ENCODE peak calls at places on chromosomes 2 and 18, in nine cellular contexts. W, Q, I, M, N, R, E, Z and K are unnamed samples.

GRCh38 chr2:169585673-169586072 is 1.5 kb downstream of the PPIG start:
- DNase-seq in W (no peak), Q (no peak), I (peak), M (no peak), N (no peak), R (no peak), E (no peak), Z (no peak), K (no peak)

GRCh38 chr2:199603748-199604291 is 146.1 kb upstream of the SATB2 start:
- DNase-seq in W (no peak), Q (no peak), I (no peak), M (no peak), N (no peak), R (no peak), E (no peak), Z (no peak), K (no peak)

GRCh38 chr2:118855451-118856279 is 8.2 kb upstream of the EN1 start:
- DNase-seq in W (peak), Q (peak), I (peak), M (peak), N (peak), R (peak), E (peak), Z (peak), K (peak)

GRCh38 chr2:241609859-241610793 is 26.8 kb downstream of the THAP4 start:
- DNase-seq in W (peak), Q (peak), I (peak), M (peak), N (peak), R (peak), E (peak), Z (peak), K (peak)

GRCh38 chr2:32271063-32271462 is 6.4 kb upstream of the NLRC4 start:
- DNase-seq in W (no peak), Q (no peak), I (no peak), M (no peak), N (no peak), R (no peak), E (no peak), Z (no peak), K (no peak)

GRCh38 chr2:21422050-21422449 is 298.3 kb downstream of the TDRD15 start:
- DNase-seq in W (no peak), Q (no peak), I (no peak), M (no peak), N (peak), R (peak), E (peak), Z (no peak), K (peak)

GRCh38 chr2:237091779-237092436 is 6.2 kb downstream of the COPS8 start:
- DNase-seq in W (no peak), Q (no peak), I (no peak), M (no peak), N (no peak), R (no peak), E (no peak), Z (no peak), K (no peak)

GRCh38 chr2:110804915-110805314 is 72.5 kb downstream of the ACOXL start:
- DNase-seq in W (no peak), Q (no peak), I (no peak), M (no peak), N (no peak), R (no peak), E (no peak), Z (no peak), K (no peak)

GRCh38 chr2:740446-741293 is 63.5 kb upstream of the TMEM18 start:
- DNase-seq in W (peak), Q (peak), I (peak), M (peak), N (peak), R (peak), E (peak), Z (peak), K (peak)

GRCh38 chr2:197576631-197577030 is 60.8 kb downstream of the MOB4 start:
- DNase-seq in W (no peak), Q (no peak), I (peak), M (no peak), N (no peak), R (no peak), E (no peak), Z (no peak), K (no peak)

GRCh38 chr2:88615822-88616221 is 11.4 kb downstream of the EIF2AK3 start:
- DNase-seq in W (no peak), Q (no peak), I (no peak), M (no peak), N (no peak), R (no peak), E (no peak), Z (no peak), K (no peak)

GRCh38 chr2:88613921-88614320 is 13.3 kb downstream of the EIF2AK3 start:
- DNase-seq in W (no peak), Q (no peak), I (no peak), M (no peak), N (no peak), R (no peak), E (no peak), Z (no peak), K (no peak)

GRCh38 chr2:88620015-88620414 is 7.2 kb downstream of the EIF2AK3 start:
- DNase-seq in W (no peak), Q (no peak), I (no peak), M (no peak), N (no peak), R (no peak), E (no peak), Z (no peak), K (no peak)

GRCh38 chr2:88614497-88615157 is 12.6 kb downstream of the EIF2AK3 start:
- DNase-seq in W (no peak), Q (no peak), I (no peak), M (no peak), N (no peak), R (no peak), E (no peak), Z (no peak), K (no peak)
- TF ChIP-seq POLR2A in W (no peak), Q (no peak), I (no peak), M (no peak), N (no peak), R (no peak), E (no peak), Z (no peak), K (peak)

GRCh38 chr2:177264539-177265385 is at the start of gene NFE2L2:
- DNase-seq in W (peak), Q (peak), I (peak), M (peak), N (peak), R (peak), E (peak), Z (peak), K (peak)
- TF ChIP-seq POLR2A in W (peak), Q (peak), I (peak), M (no peak), N (peak), R (peak), E (peak), Z (peak), K (peak)

DNA sequence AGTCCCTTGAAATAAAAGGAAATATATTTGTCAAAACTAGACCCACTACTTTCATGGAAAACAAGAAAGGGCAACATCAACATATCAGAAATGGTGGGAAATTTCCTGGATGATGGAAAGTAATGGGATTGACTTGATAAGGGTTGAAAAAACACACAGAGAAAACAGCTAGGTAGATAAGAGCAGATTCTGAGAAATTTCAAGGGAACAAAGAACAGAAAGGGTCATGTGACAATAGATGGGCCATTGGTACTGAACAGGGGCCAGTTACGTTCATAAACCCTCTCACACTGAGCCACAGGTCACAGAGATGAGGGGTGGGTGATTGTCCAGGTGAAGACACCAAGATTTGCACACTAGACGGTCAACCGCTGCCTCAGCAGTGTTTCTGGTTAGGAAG is 98.7 kb downstream of the QPCT start:
- DNase-seq in W (no peak), Q (no peak), I (no peak), M (no peak), N (no peak), R (no peak), E (no peak), Z (no peak), K (no peak)
- TF ChIP-seq POLR2A in W (no peak), Q (no peak), I (no peak), M (no peak), N (no peak), R (no peak), E (no peak), Z (no peak), K (no peak)

DNA sequence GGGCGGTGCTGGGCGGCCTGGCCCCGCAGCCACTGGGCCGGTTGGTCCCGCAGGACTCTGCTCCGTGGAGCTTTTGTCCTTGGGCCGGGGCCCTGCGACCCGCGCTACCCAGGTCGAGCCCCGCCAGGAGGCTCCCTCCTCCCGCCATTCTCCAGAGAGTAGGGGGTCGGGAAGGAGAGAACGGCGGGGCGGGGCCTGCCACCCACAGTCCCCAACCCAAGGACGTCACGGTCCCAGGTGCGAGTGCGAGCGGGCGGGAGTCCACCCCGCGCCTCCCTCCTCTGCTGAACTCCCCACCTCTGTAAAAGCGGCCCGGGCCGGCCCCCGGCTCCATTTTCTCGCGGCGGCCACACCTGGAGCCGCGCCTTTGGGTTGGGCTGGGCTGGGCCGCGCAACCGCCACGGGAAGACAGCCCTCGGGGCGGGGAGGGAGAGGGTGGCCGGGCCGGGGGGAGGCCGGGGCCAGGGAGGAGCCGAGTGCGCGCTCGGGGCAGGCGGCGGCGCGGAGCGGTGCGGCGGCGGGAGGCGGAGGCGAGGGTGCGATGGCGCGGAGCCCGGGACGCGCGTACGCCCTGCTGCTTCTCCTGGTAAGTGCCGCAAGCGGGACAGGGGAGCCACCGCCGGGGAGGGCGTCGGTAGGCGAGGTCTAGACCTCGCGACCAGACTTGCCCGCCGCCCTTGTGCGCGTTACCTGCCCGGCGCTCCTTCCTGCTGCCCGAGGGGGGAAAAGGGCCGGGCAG is at the start of gene DSG2:
- DNase-seq in W (peak), Q (peak), I (no peak), M (peak), N (peak), R (peak), E (peak), Z (peak), K (peak)
- TF ChIP-seq POLR2A in W (no peak), Q (no peak), I (no peak), M (no peak), N (peak), R (no peak), E (peak), Z (peak), K (peak)

GRCh38 chr2:105377871-105378270 is 21.0 kb downstream of the FHL2 start:
- DNase-seq in W (no peak), Q (no peak), I (no peak), M (no peak), N (no peak), R (no peak), E (no peak), Z (no peak), K (no peak)

GRCh38 chr2:105378276-105378840 is 20.5 kb downstream of the FHL2 start:
- DNase-seq in W (no peak), Q (no peak), I (no peak), M (peak), N (no peak), R (no peak), E (no peak), Z (no peak), K (no peak)

GRCh38 chr2:105376010-105376409 is 22.8 kb downstream of the FHL2 start:
- DNase-seq in W (no peak), Q (peak), I (peak), M (peak), N (no peak), R (no peak), E (no peak), Z (peak), K (no peak)

GRCh38 chr2:105375001-105375561 is 23.8 kb downstream of the FHL2 start:
- DNase-seq in W (no peak), Q (no peak), I (peak), M (peak), N (no peak), R (no peak), E (no peak), Z (no peak), K (no peak)

DNA sequence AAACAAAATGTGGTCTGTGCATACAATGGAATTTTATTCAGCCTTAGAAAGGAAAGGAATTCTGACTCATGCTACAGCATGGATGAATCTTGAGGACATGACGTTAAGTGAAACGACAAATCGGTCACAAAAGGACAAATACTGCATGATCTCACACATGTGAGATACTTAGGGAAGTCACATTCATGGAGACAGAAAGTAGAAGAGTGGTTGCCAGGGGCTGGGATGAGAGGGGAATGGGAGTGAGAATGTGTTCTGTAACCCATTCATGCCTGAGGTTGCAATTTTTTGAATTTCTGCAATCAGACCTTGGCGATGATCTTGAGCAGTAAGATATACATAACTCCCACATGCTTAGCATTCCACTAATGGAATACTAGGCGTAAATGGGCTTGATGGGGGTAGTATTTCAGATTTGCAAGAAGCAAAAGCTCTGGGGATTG is 22.0 kb downstream of the FHL2 start:
- DNase-seq in W (no peak), Q (no peak), I (peak), M (peak), N (no peak), R (no peak), E (no peak), Z (no peak), K (no peak)
- TF ChIP-seq POLR2A in W (no peak), Q (no peak), I (peak), M (no peak), N (no peak), R (no peak), E (no peak), Z (no peak), K (no peak)

GRCh38 chr2:226797289-226797988 is 2.2 kb downstream of the IRS1 start:
- DNase-seq in W (peak), Q (peak), I (no peak), M (peak), N (peak), R (no peak), E (peak), Z (peak), K (no peak)

GRCh38 chr2:226799976-226800940 is 638 bp upstream of the IRS1 start:
- DNase-seq in W (no peak), Q (peak), I (no peak), M (peak), N (peak), R (no peak), E (peak), Z (peak), K (no peak)

GRCh38 chr2:226797989-226798421 is 1.6 kb downstream of the IRS1 start:
- DNase-seq in W (peak), Q (no peak), I (no peak), M (peak), N (peak), R (no peak), E (no peak), Z (peak), K (no peak)

GRCh38 chr2:226799211-226799975 is at the start of gene IRS1:
- DNase-seq in W (peak), Q (peak), I (peak), M (peak), N (peak), R (peak), E (peak), Z (peak), K (peak)

DNA sequence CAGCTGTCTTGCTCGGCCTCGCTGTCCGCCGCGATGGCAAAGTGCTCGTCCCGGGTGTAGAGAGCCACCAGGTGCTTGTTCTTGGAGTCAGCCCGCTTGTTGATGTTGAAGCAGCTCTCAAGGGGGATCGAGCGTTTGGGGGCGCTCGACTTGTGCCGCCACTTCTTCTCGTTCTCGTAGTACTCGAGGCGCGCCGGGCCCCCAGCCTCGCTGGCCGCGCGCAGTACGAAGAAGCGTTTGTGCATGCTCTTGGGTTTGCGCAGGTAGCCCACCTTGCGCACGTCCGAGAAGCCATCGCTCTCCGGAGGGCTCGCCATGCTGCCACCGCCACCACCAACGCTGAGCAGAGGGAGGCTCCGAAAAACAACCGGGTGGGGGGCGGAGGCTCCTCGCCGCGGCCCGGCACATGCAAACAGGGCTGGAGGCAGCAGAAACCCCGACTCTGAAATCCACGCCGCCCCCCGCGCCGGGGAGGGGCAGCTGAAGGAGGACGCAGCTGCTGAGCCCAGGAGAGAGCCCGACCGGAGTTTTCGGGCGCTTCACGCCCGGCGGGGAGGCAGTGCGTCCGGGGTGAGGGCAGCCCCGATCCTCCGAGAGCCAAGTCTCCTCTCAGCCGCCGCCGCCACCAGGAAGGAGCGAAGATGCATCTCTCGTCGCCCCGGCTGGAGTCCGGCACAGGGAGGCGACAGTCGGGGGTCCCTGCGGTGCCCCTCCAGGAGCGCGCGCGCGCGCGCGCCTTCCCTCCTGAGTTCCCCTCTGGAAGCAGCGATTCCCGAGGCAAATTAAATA is 1.0 kb downstream of the IRS1 start:
- DNase-seq in W (peak), Q (peak), I (no peak), M (peak), N (peak), R (peak), E (peak), Z (peak), K (peak)
- TF ChIP-seq POLR2A in W (no peak), Q (no peak), I (no peak), M (no peak), N (no peak), R (no peak), E (no peak), Z (no peak), K (no peak)

DNA sequence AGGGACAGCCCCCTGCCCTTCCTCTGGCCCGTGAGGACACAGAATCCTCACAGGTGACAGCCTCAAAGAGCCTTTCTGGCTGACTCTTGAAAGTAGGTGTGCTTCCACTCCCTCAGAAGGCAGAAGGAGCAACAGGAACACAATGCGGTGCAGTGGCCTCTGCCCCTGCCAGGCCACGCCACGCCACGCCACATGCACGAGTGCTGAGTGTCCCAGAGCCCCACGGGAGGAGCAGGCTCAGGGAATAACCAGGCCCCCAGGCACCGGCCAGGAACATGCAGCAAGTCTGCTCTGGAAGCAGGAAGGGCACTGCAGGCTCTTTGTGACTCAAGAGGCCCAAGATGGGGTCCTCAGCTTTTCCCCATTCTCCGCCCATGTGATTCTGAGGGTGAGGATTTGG is 18.1 kb upstream of the CCDC74B start:
- DNase-seq in W (no peak), Q (no peak), I (no peak), M (no peak), N (no peak), R (no peak), E (no peak), Z (no peak), K (no peak)
- TF ChIP-seq POLR2A in W (no peak), Q (no peak), I (no peak), M (no peak), N (no peak), R (no peak), E (no peak), Z (no peak), K (no peak)

GRCh38 chr2:62229082-62229620 is 33.2 kb downstream of the B3GNT2 start:
- DNase-seq in W (no peak), Q (no peak), I (peak), M (no peak), N (no peak), R (no peak), E (no peak), Z (no peak), K (no peak)

GRCh38 chr2:62222674-62223073 is 26.8 kb downstream of the B3GNT2 start:
- DNase-seq in W (no peak), Q (no peak), I (no peak), M (no peak), N (no peak), R (no peak), E (no peak), Z (no peak), K (no peak)

GRCh38 chr2:62224976-62225375 is 29.1 kb downstream of the B3GNT2 start:
- DNase-seq in W (no peak), Q (no peak), I (no peak), M (no peak), N (no peak), R (no peak), E (no peak), Z (no peak), K (no peak)

GRCh38 chr2:62231541-62231940 is 35.6 kb downstream of the B3GNT2 start:
- DNase-seq in W (no peak), Q (no peak), I (no peak), M (no peak), N (no peak), R (no peak), E (no peak), Z (no peak), K (no peak)

DNA sequence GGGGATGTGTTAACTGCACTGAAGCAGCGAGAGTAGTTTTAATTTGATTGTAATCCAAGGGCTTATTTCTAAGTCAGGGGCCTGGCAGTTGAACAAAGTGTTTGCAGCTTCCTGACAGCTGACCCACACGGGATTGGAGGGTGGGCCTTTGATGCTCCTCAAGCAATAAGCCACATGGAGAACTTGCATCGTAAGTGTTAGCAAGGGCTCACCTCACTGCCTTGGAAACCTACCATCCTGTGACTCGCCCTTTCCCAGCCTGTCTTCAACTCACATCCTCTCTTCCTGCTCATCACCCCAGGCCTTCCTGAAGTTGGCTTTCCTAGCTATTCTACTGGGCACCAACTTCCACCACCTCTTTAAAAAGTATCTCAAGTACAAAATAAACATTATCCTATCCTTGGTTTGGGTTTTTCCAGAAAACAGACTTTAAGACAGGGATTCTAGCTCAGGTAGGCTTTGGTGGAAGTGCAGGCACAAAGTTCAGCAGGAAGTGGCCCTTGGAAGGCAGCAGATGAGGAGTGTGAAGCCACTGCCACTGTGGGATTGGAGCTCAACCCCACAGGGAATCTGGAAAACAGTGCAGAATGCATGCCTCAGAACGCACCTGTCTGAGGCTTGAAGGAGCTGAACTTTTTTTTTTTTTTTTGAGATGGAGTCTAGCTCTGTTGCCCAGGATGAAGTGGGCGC is 31.6 kb downstream of the B3GNT2 start:
- DNase-seq in W (no peak), Q (no peak), I (no peak), M (no peak), N (no peak), R (no peak), E (no peak), Z (no peak), K (no peak)
- TF ChIP-seq POLR2A in W (no peak), Q (no peak), I (no peak), M (no peak), N (no peak), R (no peak), E (no peak), Z (no peak), K (peak)